ENCODE peak calls at places on chromosomes 3 and 15, in five cellular contexts. V, F, W, R and Z are unnamed samples.

GRCh38 chr3:32136703-32137102 is 30.3 kb downstream of the GPD1L start:
- DNase-seq in V (no peak), F (no peak), W (no peak), R (no peak), Z (no peak)

GRCh38 chr3:197022405-197023231 is 7.0 kb downstream of the MELTF start:
- DNase-seq in V (no peak), F (no peak), W (no peak), R (no peak), Z (no peak)

GRCh38 chr3:46987485-46988401 is 8.3 kb downstream of the NBEAL2 start:
- DNase-seq in V (no peak), F (peak), W (peak), R (no peak), Z (peak)

GRCh38 chr3:40170395-40170794 is 139.1 kb upstream of the EIF1B start:
- DNase-seq in V (no peak), F (no peak), W (no peak), R (no peak), Z (no peak)

GRCh38 chr3:195072916-195073564 is 197.9 kb downstream of the XXYLT1 start:
- DNase-seq in V (no peak), F (no peak), W (no peak), R (no peak), Z (no peak)

GRCh38 chr15:69032006-69032405 is 17.5 kb downstream of the NOX5 start:
- DNase-seq in V (no peak), F (no peak), W (no peak), R (no peak), Z (no peak)

GRCh38 chr15:57133127-57133968 is 214.9 kb downstream of the TCF12 start:
- DNase-seq in V (peak), F (no peak), W (no peak), R (peak), Z (no peak)

GRCh38 chr3:171417813-171418212 is 42.4 kb downstream of the TNIK start:
- DNase-seq in V (peak), F (peak), W (peak), R (peak), Z (no peak)

GRCh38 chr15:66043264-66043663 is 174.0 kb downstream of the RAB11A start:
- DNase-seq in V (no peak), F (no peak), W (no peak), R (no peak), Z (peak)

GRCh38 chr3:72489916-72490315 is 358.3 kb downstream of the SHQ1 start:
- DNase-seq in V (no peak), F (no peak), W (no peak), R (no peak), Z (no peak)

GRCh38 chr3:169661567-169662214 is 1.8 kb downstream of the MECOM start:
- DNase-seq in V (peak), F (peak), W (peak), R (peak), Z (peak)

GRCh38 chr15:31405200-31405929 is 78.7 kb downstream of the KLF13 start:
- DNase-seq in V (peak), F (no peak), W (no peak), R (peak), Z (no peak)

GRCh38 chr3:81958967-81959625 is 197.7 kb upstream of the GBE1 start:
- DNase-seq in V (peak), F (no peak), W (peak), R (no peak), Z (no peak)

GRCh38 chr15:40328711-40329240 is 5.3 kb downstream of the INAFM2 start:
- DNase-seq in V (no peak), F (no peak), W (no peak), R (no peak), Z (no peak)

GRCh38 chr15:85891470-85891869 is 96.7 kb upstream of the KLHL25 start:
- DNase-seq in V (no peak), F (no peak), W (no peak), R (no peak), Z (no peak)

GRCh38 chr3:36244728-36245127 is 135.6 kb upstream of the STAC start:
- DNase-seq in V (peak), F (no peak), W (peak), R (no peak), Z (no peak)

GRCh38 chr3:187360523-187361060 is 7.6 kb upstream of the RTP4 start:
- DNase-seq in V (peak), F (no peak), W (no peak), R (no peak), Z (no peak)

GRCh38 chr15:52464478-52464877 is 64.2 kb downstream of the MYO5A start:
- DNase-seq in V (no peak), F (no peak), W (no peak), R (no peak), Z (no peak)

GRCh38 chr3:141308588-141309218 is 59.6 kb upstream of the ZBTB38 start:
- DNase-seq in V (peak), F (peak), W (peak), R (peak), Z (peak)

GRCh38 chr3:194184265-194184751 is 48.4 kb downstream of the HES1 start:
- DNase-seq in V (no peak), F (no peak), W (no peak), R (no peak), Z (no peak)

GRCh38 chr15:81942157-81942556 is 103.7 kb downstream of the MEX3B start:
- DNase-seq in V (no peak), F (no peak), W (no peak), R (no peak), Z (no peak)

GRCh38 chr15:25556136-25556535 is 117.3 kb upstream of the UBE3A start:
- DNase-seq in V (no peak), F (no peak), W (no peak), R (no peak), Z (no peak)

GRCh38 chr3:104429727-104430126 is 937.0 kb upstream of the ALCAM start:
- DNase-seq in V (no peak), F (no peak), W (no peak), R (no peak), Z (no peak)

GRCh38 chr3:182620715-182621434 is 172.4 kb upstream of the ATP11B start:
- DNase-seq in V (no peak), F (no peak), W (no peak), R (no peak), Z (no peak)

GRCh38 chr15:83769411-83769960 is 115.6 kb downstream of the ADAMTSL3 start:
- DNase-seq in V (no peak), F (no peak), W (no peak), R (no peak), Z (no peak)

GRCh38 chr15:62498711-62499110 is 333.6 kb upstream of the C2CD4B start:
- DNase-seq in V (peak), F (no peak), W (no peak), R (no peak), Z (no peak)

GRCh38 chr3:163779396-163780344 is 1298.6 kb downstream of the SI start:
- DNase-seq in V (no peak), F (no peak), W (no peak), R (no peak), Z (no peak)

GRCh38 chr3:67509471-67510075 is 144.8 kb downstream of the SUCLG2 start:
- DNase-seq in V (peak), F (peak), W (no peak), R (peak), Z (no peak)

GRCh38 chr15:26939398-26939797 is 31.6 kb upstream of the GABRG3 start:
- DNase-seq in V (no peak), F (no peak), W (no peak), R (no peak), Z (no peak)

GRCh38 chr3:197001106-197001971 is 28.3 kb downstream of the MELTF start:
- DNase-seq in V (no peak), F (no peak), W (no peak), R (no peak), Z (no peak)

GRCh38 chr15:100350434-100351226 is 8.9 kb upstream of the ADAMTS17 start:
- DNase-seq in V (peak), F (no peak), W (peak), R (peak), Z (no peak)

GRCh38 chr15:66488525-66488924 is 9.0 kb downstream of the SNAPC5 start:
- DNase-seq in V (no peak), F (no peak), W (no peak), R (no peak), Z (no peak)

GRCh38 chr15:35290301-35290721 is 205.2 kb upstream of the NANOGP8 start:
- DNase-seq in V (no peak), F (no peak), W (no peak), R (no peak), Z (no peak)

GRCh38 chr15:76614725-76615124 is 278.2 kb downstream of the ISL2 start:
- DNase-seq in V (no peak), F (no peak), W (no peak), R (no peak), Z (no peak)

GRCh38 chr15:89693696-89694095 is 3.1 kb downstream of the WDR93 start:
- DNase-seq in V (no peak), F (no peak), W (no peak), R (no peak), Z (no peak)

GRCh38 chr3:15521573-15521965 is at the start of gene COLQ:
- DNase-seq in V (peak), F (peak), W (peak), R (no peak), Z (no peak)

GRCh38 chr3:15519096-15519495 is 2.4 kb downstream of the COLQ start:
- DNase-seq in V (no peak), F (peak), W (no peak), R (no peak), Z (no peak)

GRCh38 chr3:15520804-15521572 is 518 bp downstream of the COLQ start:
- DNase-seq in V (no peak), F (no peak), W (no peak), R (no peak), Z (no peak)

GRCh38 chr3:15523660-15524417 is 2.3 kb upstream of the COLQ start:
- DNase-seq in V (no peak), F (no peak), W (no peak), R (peak), Z (no peak)

GRCh38 chr3:15520185-15520584 is 1.3 kb downstream of the COLQ start:
- DNase-seq in V (no peak), F (peak), W (no peak), R (no peak), Z (no peak)
- H3K4me3 ChIP-seq in V (no peak), F (no peak), W (no peak), R (no peak), Z (no peak)

DNA sequence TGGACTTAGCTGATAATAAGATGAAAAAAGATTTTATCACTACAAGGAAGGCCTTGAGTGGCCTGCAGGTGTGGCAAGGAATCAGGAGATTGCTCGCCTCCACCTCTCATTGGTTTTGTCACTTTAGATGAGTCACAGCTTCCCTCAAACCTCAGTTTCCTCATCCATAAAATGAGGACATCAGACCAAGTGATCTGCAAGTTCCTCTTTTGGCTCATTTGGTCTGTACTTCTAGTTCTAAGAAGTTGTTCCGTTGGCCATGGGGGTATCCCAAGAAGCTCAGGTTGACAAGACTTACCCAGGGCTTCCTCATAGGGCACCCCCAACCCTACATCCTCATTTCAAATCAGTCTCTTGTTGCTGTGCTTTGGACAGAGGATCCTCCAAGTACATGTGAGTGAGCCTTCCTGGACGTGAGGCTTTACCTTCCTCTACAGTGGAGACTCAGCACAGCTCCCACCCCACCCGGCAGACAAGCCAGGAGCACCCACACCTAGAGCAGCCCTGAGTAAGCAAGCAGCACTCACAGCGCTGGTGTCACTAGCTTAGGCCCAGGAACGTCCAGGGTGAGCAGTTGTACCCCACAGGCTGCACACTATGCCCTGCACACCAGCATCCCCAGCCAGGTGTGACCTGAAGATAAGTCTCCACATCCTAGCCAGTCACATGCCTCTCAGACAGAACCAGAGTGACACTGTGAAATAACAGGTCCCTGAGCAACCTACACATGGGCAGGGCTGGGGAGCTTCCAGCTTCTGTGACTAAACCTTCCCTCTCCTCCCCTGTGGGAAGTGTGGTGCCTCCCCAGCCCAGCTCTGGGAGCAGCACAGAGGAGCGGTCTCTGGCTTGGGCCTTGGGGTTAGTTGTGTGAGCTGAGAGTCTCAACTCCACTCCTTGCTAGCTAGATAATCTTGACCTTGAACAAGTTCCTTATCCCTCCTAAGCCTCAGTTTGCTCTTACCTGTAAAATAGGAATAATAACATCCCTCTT is 253.8 kb downstream of the UACA start:
- DNase-seq in V (no peak), F (no peak), W (no peak), R (no peak), Z (no peak)
- TF ChIP-seq CTCF in V (no peak), F (no peak), W (no peak), R (no peak), Z (no peak)

GRCh38 chr3:160893207-160893606 is 137.2 kb downstream of the PPM1L start:
- DNase-seq in V (no peak), F (no peak), W (no peak), R (no peak), Z (no peak)
- H3K4me3 ChIP-seq in V (no peak), F (no peak), W (no peak), R (no peak), Z (no peak)

DNA sequence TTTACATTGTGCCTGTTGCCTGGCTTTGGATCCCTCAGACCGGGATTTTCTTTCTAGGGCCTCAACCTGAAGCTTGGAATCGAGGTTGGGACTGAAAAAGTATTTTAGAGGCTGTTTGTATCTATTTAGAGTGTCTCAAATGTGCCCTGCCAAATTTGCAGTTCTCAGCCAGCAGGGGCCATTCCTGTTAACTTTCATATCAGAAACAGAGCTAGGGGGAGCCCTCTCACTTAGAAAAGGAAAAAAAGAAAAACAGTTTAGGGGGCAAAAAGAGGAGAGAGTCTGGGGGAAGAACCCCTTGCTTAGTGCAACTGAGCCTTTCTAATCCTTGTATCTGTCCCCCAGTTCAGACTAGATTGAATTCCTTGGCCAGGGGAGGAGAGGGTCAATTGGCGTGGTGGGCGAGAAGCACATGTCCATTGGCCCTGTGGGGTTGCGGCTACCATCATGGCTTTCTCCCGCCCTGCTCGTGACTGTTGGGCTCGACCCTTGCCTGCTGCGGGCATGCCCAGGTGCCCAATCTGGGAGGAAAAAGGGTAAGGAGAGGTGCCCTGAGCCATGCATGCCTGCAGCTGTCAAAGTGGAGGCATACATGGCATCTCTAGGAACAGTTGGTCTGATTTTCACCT is 101.6 kb downstream of the CFAP44 start:
- DNase-seq in V (no peak), F (no peak), W (no peak), R (no peak), Z (no peak)
- TF ChIP-seq CTCF in V (no peak), F (no peak), W (peak), R (peak), Z (no peak)

GRCh38 chr3:177193706-177194268 is 3.5 kb downstream of the TBL1XR1 start:
- DNase-seq in V (no peak), F (no peak), W (no peak), R (no peak), Z (no peak)
- H3K4me3 ChIP-seq in V (peak), F (no peak), W (peak), R (no peak), Z (no peak)

DNA sequence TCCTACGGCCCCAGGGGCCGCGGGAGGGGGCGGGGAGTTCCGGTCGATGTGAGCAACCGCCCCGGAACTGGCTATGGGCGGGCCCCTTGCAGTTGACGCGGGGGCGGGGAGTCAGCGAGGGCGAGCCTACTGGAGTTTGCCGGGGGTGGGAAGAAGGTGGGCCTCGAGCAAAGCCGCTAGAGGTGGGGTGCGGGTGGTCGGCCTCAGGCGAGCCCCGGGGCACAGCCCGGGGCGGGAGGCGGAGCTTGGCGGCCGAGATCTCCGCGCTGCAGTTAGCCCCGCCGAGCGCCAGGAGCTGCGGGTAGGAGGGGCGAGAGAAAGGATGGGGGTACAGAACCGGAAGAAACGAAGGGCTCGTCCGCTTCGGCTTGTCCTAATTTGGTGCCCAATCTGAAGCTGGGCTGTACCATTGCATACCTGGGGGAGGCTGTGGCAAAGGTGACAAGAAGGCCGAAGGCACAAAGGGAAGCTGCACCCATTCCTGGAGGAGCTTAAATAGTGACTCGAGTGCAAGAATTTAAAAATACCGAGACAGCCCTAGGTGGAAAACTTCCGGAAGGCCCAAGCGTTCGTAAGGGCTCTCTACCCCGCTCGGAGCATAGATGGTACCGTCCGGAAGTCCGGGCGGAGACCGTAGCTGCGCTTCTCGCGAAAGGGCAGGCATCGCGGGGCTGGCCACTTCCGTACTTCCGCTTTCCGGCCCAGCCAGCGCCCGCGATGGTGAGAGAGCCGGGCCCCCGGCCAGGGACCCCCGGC is at the start of the genes ARPC4 and TADA3:
- DNase-seq in V (peak), F (peak), W (peak), R (peak), Z (peak)
- TF ChIP-seq CTCF in V (no peak), F (no peak), W (no peak), R (no peak), Z (no peak)

DNA sequence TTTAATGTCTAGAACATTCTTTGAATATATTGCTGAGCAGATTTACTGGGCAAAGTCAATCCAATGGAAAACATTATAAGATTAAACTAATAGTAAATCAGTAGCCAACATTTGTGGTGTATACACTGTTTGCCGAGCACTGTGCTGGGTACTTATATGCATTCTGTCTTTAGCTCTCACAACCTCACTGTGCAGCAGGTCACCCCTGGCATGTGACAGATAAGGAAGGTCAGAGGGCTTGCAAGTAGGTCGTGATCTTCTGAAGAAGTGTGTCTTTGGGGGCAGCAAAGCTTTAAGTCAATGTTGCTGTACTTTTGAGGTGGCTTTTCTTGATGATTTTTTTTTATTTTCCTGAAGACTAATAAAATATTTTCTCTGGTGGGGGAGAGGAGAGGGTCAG is 62.2 kb downstream of the TCAIM start:
- DNase-seq in V (no peak), F (no peak), W (no peak), R (no peak), Z (no peak)
- H3K4me3 ChIP-seq in V (no peak), F (no peak), W (no peak), R (no peak), Z (no peak)